ENCODE peak calls at places on chromosomes 13 and 19, in six cellular contexts. S is A549, A is H1, L is K562, X is endothelial cell of umbilical vein, P is HepG2. C is an unnamed sample.

GRCh38 chr13:23751195-23751594 is 138.0 kb downstream of the MIPEP start:
- DNase-seq in S (peak; percentile 39), A (no peak), L (no peak), X (no peak), P (peak; percentile 12), C (no peak)

GRCh38 chr19:751501-752341 is 809 bp downstream of the MISP start:
- DNase-seq in S (peak; percentile 90), A (no peak), L (peak; percentile 57), X (no peak), P (peak; percentile 53), C (no peak)

GRCh38 chr13:94761407-94761806 is 49.1 kb upstream of the SOX21 start:
- DNase-seq in S (no peak), A (no peak), L (no peak), X (no peak), P (no peak), C (peak; percentile 14)

GRCh38 chr19:15154002-15154612 is 46.7 kb downstream of the NOTCH3 start:
- DNase-seq in S (peak; percentile 56), A (peak; percentile 84), L (peak; percentile 71), X (peak; percentile 52), P (peak; percentile 49), C (peak; percentile 82)

GRCh38 chr19:29843180-29844051 is 31.6 kb downstream of the CCNE1 start:
- DNase-seq in S (no peak), A (peak; percentile 63), L (peak; percentile 47), X (no peak), P (no peak), C (peak; percentile 34)

GRCh38 chr19:30228726-30229523 is 143.3 kb upstream of the ZNF536 start:
- DNase-seq in S (peak; percentile 26), A (peak; percentile 58), L (no peak), X (no peak), P (no peak), C (no peak)

GRCh38 chr13:49669735-49670309 is 21.5 kb downstream of the EBPL start:
- DNase-seq in S (peak; percentile 73), A (peak; percentile 57), L (peak; percentile 49), X (peak; percentile 86), P (peak; percentile 60), C (peak; percentile 64)

GRCh38 chr13:89660752-89661151 is 1686.7 kb upstream of the MIR17HG start:
- DNase-seq in S (no peak), A (no peak), L (no peak), X (no peak), P (no peak), C (no peak)

GRCh38 chr13:96090240-96091101 is 564 bp downstream of the HS6ST3 start:
- DNase-seq in S (no peak), A (peak; percentile 77), L (peak; percentile 5), X (peak; percentile 6), P (no peak), C (peak; percentile 50)

GRCh38 chr13:108176685-108177274 is 38.6 kb downstream of the LIG4 start:
- DNase-seq in S (peak; percentile 25), A (peak; percentile 81), L (peak; percentile 25), X (peak; percentile 18), P (peak; percentile 42), C (peak; percentile 74)

GRCh38 chr13:99854376-99854775 is 117.2 kb downstream of the ZIC5 start:
- DNase-seq in S (no peak), A (no peak), L (no peak), X (no peak), P (no peak), C (no peak)

GRCh38 chr13:112725346-112726017 is 35.6 kb downstream of the ATP11A start:
- DNase-seq in S (peak; percentile 29), A (no peak), L (no peak), X (no peak), P (no peak), C (no peak)

GRCh38 chr19:53873451-53874383 is 6.0 kb downstream of the MYADM start:
- DNase-seq in S (no peak), A (no peak), L (no peak), X (no peak), P (no peak), C (no peak)

GRCh38 chr13:114099191-114099590 is 33.2 kb downstream of the RASA3 start:
- DNase-seq in S (peak; percentile 76), A (no peak), L (peak; percentile 52), X (no peak), P (peak; percentile 13), C (peak; percentile 24)

GRCh38 chr19:21698215-21698614 is 69.2 kb downstream of the ZNF100 start:
- DNase-seq in S (no peak), A (no peak), L (no peak), X (peak; percentile 2), P (peak; percentile 4), C (no peak)

GRCh38 chr13:73261739-73262216 is 203.0 kb downstream of the KLF5 start:
- DNase-seq in S (no peak), A (no peak), L (no peak), X (no peak), P (no peak), C (no peak)

GRCh38 chr13:109274188-109274821 is 512.1 kb downstream of the IRS2 start:
- DNase-seq in S (peak; percentile 74), A (no peak), L (no peak), X (peak; percentile 24), P (no peak), C (peak; percentile 21)

GRCh38 chr19:29525901-29526729 is at the start of gene VSTM2B:
- DNase-seq in S (no peak), A (peak; percentile 71), L (peak; percentile 36), X (no peak), P (no peak), C (peak; percentile 29)

GRCh38 chr19:7074705-7075282 is 5.3 kb downstream of the ZNF557 start:
- DNase-seq in S (no peak), A (no peak), L (no peak), X (no peak), P (no peak), C (no peak)

GRCh38 chr19:11145147-11145924 is 10.2 kb downstream of the SPC24 start:
- DNase-seq in S (no peak), A (no peak), L (no peak), X (no peak), P (no peak), C (no peak)

GRCh38 chr19:45496349-45496953 is 396 bp downstream of the RTN2 start:
- DNase-seq in S (no peak), A (peak; percentile 91), L (peak; percentile 67), X (peak; percentile 29), P (no peak), C (peak; percentile 84)

GRCh38 chr13:67120872-67121531 is 109.1 kb downstream of the PCDH9 start:
- DNase-seq in S (peak; percentile 86), A (no peak), L (no peak), X (no peak), P (no peak), C (no peak)

GRCh38 chr19:14114854-14115253 is 2.7 kb downstream of the PRKACA start:
- DNase-seq in S (peak; percentile 60), A (peak; percentile 85), L (peak; percentile 41), X (no peak), P (no peak), C (peak; percentile 77)

GRCh38 chr13:113552786-113553540 is 31.6 kb upstream of the TFDP1 start:
- DNase-seq in S (no peak), A (peak; percentile 38), L (no peak), X (peak; percentile 97), P (no peak), C (no peak)

GRCh38 chr13:93472296-93472695 is 245.7 kb downstream of the GPC6 start:
- DNase-seq in S (no peak), A (no peak), L (no peak), X (no peak), P (no peak), C (no peak)

GRCh38 chr13:40340368-40341085 is 325.9 kb downstream of the FOXO1 start:
- DNase-seq in S (peak; percentile 17), A (no peak), L (no peak), X (peak; percentile 59), P (no peak), C (no peak)

DNA sequence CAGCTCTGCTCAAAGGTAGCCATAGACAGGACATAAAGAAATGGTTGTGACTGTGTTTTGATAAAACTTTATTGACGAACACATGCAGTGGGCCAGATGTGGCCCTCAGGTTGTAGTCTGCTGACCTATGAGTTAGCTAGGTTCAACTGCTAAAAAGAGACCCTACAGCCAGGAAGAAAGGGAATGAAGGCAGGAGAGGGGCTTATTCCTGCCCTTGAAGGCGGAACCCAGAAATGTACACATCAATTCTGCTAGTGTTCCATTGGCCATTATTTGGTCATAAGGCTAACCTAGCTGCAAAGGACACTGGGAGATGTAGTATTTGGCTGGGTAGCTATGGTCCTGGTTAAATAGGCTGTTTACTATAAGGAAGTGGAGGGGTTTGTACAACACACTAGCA is 18.0 kb downstream of the APBA3 start:
- DNase-seq in S (peak; percentile 31), A (no peak), L (peak; percentile 55), X (peak; percentile 15), P (no peak), C (no peak)
- TF ChIP-seq JUN in S (no peak), A (no peak), L (no peak), X (no peak), P (no peak), C (no peak)

GRCh38 chr13:26621731-26622401 is 64.4 kb downstream of the WASF3 start:
- DNase-seq in S (no peak), A (no peak), L (no peak), X (no peak), P (peak; percentile 62), C (no peak)
- TF ChIP-seq JUN in S (no peak), A (no peak), L (no peak), X (no peak), P (no peak), C (no peak)

GRCh38 chr13:37074703-37075102 is 15.2 kb upstream of the SUPT20H start:
- DNase-seq in S (peak; percentile 11), A (no peak), L (no peak), X (peak; percentile 30), P (no peak), C (no peak)
- TF ChIP-seq JUN in S (no peak), A (no peak), L (no peak), X (no peak), P (no peak), C (no peak)

GRCh38 chr19:55062735-55063491 is at the start of gene RDH13:
- DNase-seq in S (peak; percentile 99), A (peak; percentile 100), L (peak; percentile 98), X (peak; percentile 96), P (peak; percentile 89), C (peak; percentile 99)
- TF ChIP-seq JUN in S (peak; percentile 50), A (peak; percentile 76), L (peak; percentile 80), X (peak; percentile 70), P (no peak), C (no peak)

GRCh38 chr13:35826626-35827254 is 304.4 kb downstream of the DCLK1 start:
- DNase-seq in S (peak; percentile 11), A (peak; percentile 80), L (peak; percentile 40), X (no peak), P (no peak), C (peak; percentile 73)
- TF ChIP-seq JUN in S (no peak), A (no peak), L (no peak), X (no peak), P (no peak), C (no peak)

DNA sequence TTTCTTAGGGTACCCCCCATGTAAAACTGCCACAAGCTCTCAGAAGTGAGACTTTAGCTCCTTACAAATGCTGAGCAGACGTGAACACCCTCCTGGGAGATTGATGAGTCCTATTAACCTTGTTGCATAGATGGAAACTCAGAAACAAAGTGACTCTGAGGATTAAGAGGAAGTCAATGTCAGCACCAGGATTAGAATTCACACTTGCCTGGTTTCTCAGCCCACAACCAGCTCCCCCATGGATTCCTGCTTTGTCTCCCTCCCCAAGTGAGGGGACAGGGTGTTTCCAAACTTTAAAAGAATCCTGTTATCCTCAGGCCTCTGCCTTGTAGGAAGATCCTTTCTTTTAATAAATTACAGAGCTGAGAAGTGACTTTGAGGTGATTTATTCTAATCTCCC is 324.4 kb downstream of the NDFIP2 start:
- DNase-seq in S (no peak), A (no peak), L (no peak), X (no peak), P (no peak), C (no peak)
- TF ChIP-seq JUN in S (no peak), A (no peak), L (no peak), X (no peak), P (no peak), C (no peak)